ENCODE peak calls at places on chromosomes 12 and 14, in six cellular contexts. J is CD8-positive, alpha-beta T cell; A is pancreas; H is epithelial cell of esophagus; M is dorsolateral prefrontal cortex; Z is GM13976. V is an unnamed sample.

GRCh38 chr12:65362231-65362630 is 83.7 kb downstream of the MSRB3 start:
- DNase-seq in J (no peak), A (no peak), H (peak), M (no peak), Z (no peak), V (no peak)

GRCh38 chr14:69574266-69574953 is at the start of gene CCDC177:
- DNase-seq in J (peak), A (peak), H (peak), M (peak), Z (peak), V (peak)

GRCh38 chr12:9646794-9647622 is 22.5 kb upstream of the CLEC2D start:
- DNase-seq in J (no peak), A (no peak), H (peak), M (no peak), Z (no peak), V (no peak)

GRCh38 chr14:21723431-21724045 is 49.9 kb upstream of the OR4E1 start:
- DNase-seq in J (peak), A (no peak), H (peak), M (no peak), Z (peak), V (peak)

GRCh38 chr14:34049769-34050168 is 98.9 kb upstream of the EGLN3 start:
- DNase-seq in J (no peak), A (no peak), H (no peak), M (no peak), Z (no peak), V (no peak)

GRCh38 chr12:52942914-52943207 is 6.1 kb upstream of the KRT18 start:
- DNase-seq in J (no peak), A (no peak), H (no peak), M (no peak), Z (no peak), V (no peak)

GRCh38 chr12:11798856-11799530 is 149.5 kb downstream of the ETV6 start:
- DNase-seq in J (no peak), A (no peak), H (peak), M (no peak), Z (no peak), V (no peak)

GRCh38 chr12:5441497-5442236 is 9.8 kb downstream of the NTF3 start:
- DNase-seq in J (peak), A (no peak), H (no peak), M (no peak), Z (no peak), V (no peak)

GRCh38 chr12:108884116-108885012 is 4.5 kb downstream of the DAO start:
- DNase-seq in J (peak), A (peak), H (peak), M (no peak), Z (peak), V (peak)

GRCh38 chr14:95445676-95446075 is 70.8 kb downstream of the SYNE3 start:
- DNase-seq in J (no peak), A (no peak), H (no peak), M (no peak), Z (no peak), V (no peak)

GRCh38 chr12:52243774-52244614 is 11.0 kb downstream of the KRT7 start:
- DNase-seq in J (peak), A (peak), H (peak), M (peak), Z (peak), V (peak)

GRCh38 chr14:31510222-31510621 is 22.4 kb upstream of the GPR33 start:
- DNase-seq in J (no peak), A (no peak), H (peak), M (no peak), Z (peak), V (peak)

GRCh38 chr14:101175731-101176534 is 272.4 kb upstream of the RTL1 start:
- DNase-seq in J (no peak), A (no peak), H (no peak), M (no peak), Z (no peak), V (peak)

GRCh38 chr14:75875958-75876357 is 105.8 kb downstream of the TGFB3 start:
- DNase-seq in J (no peak), A (no peak), H (peak), M (no peak), Z (peak), V (peak)

GRCh38 chr14:53952533-53952932 is 4.1 kb downstream of the BMP4 start:
- DNase-seq in J (no peak), A (no peak), H (no peak), M (no peak), Z (no peak), V (no peak)

GRCh38 chr12:16531623-16532022 is 74.3 kb downstream of the LMO3 start:
- DNase-seq in J (no peak), A (no peak), H (peak), M (no peak), Z (no peak), V (no peak)

GRCh38 chr12:93785262-93786010 is 108.3 kb downstream of the CRADD start:
- DNase-seq in J (peak), A (no peak), H (peak), M (no peak), Z (no peak), V (no peak)

GRCh38 chr12:100970894-100971293 is 176.3 kb downstream of the ANO4 start:
- DNase-seq in J (no peak), A (no peak), H (no peak), M (no peak), Z (no peak), V (no peak)

GRCh38 chr14:75794615-75795038 is 133.6 kb downstream of the TTLL5 start:
- DNase-seq in J (no peak), A (no peak), H (peak), M (no peak), Z (no peak), V (no peak)

GRCh38 chr12:114995891-114996290 is 311.9 kb upstream of the TBX3 start:
- DNase-seq in J (no peak), A (no peak), H (no peak), M (no peak), Z (no peak), V (no peak)

GRCh38 chr14:35532783-35533356 is 1.1 kb upstream of the INSM2 start:
- DNase-seq in J (no peak), A (no peak), H (no peak), M (no peak), Z (no peak), V (no peak)

GRCh38 chr12:122825773-122826724 is 9.2 kb upstream of the HIP1R start:
- DNase-seq in J (no peak), A (no peak), H (peak), M (no peak), Z (no peak), V (no peak)

GRCh38 chr12:50257226-50258166 is 25.8 kb downstream of the LIMA1 start:
- DNase-seq in J (no peak), A (no peak), H (peak), M (no peak), Z (no peak), V (no peak)

GRCh38 chr14:50342211-50343080 is 30.3 kb downstream of the DMAC2L start:
- DNase-seq in J (peak), A (no peak), H (peak), M (peak), Z (peak), V (peak)

GRCh38 chr12:47838286-47838931 is 18.7 kb upstream of the HDAC7 start:
- DNase-seq in J (peak), A (no peak), H (peak), M (no peak), Z (no peak), V (no peak)

GRCh38 chr12:24499151-24500146 is 449.5 kb downstream of the BCAT1 start:
- DNase-seq in J (no peak), A (no peak), H (peak), M (no peak), Z (no peak), V (no peak)

DNA sequence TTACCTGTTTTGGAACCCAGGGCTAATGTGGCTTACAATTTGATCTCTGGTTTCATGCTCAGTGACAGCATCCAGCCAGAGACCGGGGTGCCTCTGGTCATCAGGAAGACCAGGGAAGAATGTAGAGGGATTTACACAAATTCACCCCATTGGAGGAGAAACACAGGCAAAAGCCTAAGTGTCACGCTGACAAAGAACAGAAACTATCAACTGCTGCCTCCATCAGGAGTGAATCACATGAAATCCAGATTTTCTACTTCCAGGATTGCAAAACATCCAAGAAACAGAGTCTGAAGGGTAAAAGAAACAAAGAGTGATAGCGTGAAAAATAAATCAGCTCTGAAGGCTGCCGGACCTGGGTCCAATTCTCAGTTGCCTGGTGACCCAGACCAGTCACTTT is 136.1 kb upstream of the MAP1LC3B2 start:
- DNase-seq in J (no peak), A (no peak), H (peak), M (no peak), Z (no peak), V (no peak)
- TF ChIP-seq CTCF in J (no peak), A (no peak), H (no peak), M (no peak), Z (no peak), V (no peak)

DNA sequence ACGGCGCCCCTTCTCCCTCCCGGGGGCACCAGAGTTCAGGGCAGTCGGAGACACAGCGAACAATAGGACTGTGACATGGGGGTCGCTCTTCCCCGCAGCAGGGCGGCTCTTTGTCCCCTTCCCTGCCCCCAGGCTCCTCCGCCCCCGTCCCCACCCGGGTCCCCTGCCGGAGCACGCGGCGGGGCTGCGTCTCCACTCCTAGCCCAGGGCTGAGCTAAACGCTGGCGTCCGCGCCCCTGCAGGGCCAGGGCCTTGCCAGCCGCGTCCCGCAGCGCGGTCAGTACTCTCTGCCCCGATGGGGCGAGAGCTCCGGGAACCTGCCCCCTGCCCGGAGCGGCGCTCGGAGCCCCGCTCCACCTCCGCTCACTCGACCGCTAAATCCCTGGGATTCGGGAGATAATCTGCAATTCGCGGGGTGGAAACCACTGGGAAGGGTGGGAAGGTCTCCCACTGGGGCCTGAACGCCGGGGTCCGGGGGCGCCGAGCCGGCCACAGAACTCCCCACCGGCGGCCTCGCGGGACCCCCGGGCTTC is 825 bp upstream of the CCDC85C start:
- DNase-seq in J (no peak), A (peak), H (peak), M (no peak), Z (no peak), V (no peak)
- TF ChIP-seq CTCF in J (no peak), A (no peak), H (no peak), M (no peak), Z (no peak), V (no peak)

DNA sequence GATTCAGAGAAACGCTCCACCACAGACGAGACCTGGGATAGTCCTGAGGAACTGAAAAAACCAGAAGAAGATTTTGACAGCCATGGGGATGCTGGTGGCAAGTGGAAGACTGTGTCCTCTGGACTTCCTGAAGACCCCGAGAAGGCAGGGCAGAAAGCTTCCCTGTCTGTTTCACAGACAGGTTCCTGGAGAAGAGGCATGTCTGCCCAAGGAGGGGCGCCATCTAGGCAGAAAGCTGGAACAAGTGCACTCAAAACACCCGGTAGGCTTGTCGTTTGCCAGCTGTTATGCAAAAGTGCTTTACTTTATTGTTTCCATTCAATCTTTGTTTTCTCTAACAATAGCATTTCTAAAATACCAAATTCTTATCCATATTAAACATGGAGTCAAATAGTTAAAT is 287.3 kb downstream of the NAV3 start:
- DNase-seq in J (no peak), A (no peak), H (no peak), M (no peak), Z (no peak), V (no peak)
- TF ChIP-seq CTCF in J (no peak), A (no peak), H (no peak), M (no peak), Z (no peak), V (no peak)

GRCh38 chr14:100072783-100073346 is 7.6 kb downstream of the EVL start:
- DNase-seq in J (peak), A (no peak), H (peak), M (no peak), Z (peak), V (peak)
- TF ChIP-seq CTCF in J (peak), A (no peak), H (peak), M (no peak), Z (peak), V (peak)

GRCh38 chr12:113870890-113871289 is 95.2 kb downstream of the RBM19 start:
- DNase-seq in J (no peak), A (no peak), H (no peak), M (no peak), Z (no peak), V (no peak)

GRCh38 chr12:113866496-113866895 is 99.6 kb downstream of the RBM19 start:
- DNase-seq in J (no peak), A (no peak), H (no peak), M (no peak), Z (no peak), V (no peak)

GRCh38 chr12:113868365-113868764 is 97.8 kb downstream of the RBM19 start:
- DNase-seq in J (no peak), A (no peak), H (no peak), M (no peak), Z (no peak), V (no peak)

GRCh38 chr12:113870035-113870434 is 96.1 kb downstream of the RBM19 start:
- DNase-seq in J (no peak), A (no peak), H (no peak), M (peak), Z (no peak), V (no peak)

DNA sequence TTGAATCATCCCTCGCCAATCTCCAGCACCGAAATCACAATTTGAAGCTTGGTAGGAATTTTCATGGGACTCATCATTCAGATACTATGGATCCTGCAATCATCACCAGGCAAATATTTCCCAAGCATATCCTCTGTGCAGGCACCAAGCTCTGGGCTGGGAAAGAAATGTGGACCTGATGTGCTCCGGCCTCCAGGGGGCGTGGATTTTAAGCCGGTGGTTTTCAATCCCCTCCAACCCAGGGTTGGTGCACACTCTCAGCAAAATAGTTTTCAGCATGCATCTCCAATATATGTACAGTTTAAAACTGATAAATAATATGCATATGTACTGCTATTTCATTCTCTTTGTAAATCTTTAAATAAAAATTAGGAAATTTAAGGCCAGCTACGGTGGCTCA is 98.9 kb downstream of the RBM19 start:
- DNase-seq in J (no peak), A (no peak), H (peak), M (no peak), Z (no peak), V (no peak)
- TF ChIP-seq CTCF in J (no peak), A (no peak), H (peak), M (no peak), Z (no peak), V (no peak)

DNA sequence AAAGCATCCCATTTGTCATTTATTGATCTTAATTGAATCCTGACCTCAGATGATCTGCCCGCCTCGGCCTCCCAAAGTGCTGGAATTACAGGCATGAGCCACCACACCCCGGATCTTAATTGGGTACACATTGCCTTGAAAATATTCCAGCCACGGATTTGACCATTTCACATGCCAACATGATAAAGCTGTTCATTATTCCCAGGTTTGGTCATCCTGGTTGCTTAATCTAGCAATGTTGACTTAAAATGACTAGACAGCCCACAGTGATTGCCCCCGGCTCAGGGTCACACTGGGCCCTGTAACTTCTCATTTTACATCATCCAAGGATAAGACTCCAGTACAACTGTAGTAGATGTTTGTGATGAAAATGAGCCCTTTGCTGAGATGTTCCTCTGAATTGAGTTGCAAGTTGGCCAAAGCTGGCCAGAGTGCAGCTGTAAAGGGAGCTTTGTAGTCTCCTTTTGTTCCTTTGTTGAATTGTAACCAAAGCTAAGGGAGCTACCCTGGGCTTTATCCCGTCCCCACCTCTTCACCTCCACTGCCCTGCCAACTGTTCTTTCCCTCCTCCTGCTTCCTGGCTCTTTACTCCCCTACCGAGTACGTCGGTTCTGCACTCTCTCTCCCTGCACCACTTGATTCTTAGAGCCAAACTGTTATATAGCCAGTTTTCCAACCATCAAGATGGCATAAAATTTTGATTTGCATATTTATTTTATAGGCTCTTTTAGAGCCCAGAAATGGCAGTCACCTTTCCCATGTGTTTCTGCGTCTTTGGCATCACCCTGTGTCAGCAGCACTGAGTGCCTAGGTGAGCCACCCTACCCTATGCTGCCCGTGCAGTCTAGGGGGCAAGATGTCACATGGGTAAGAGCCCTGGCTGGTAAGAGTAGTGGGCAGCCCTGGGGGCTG is 141.3 kb upstream of the HIF1A start:
- DNase-seq in J (no peak), A (no peak), H (peak), M (no peak), Z (no peak), V (no peak)
- TF ChIP-seq CTCF in J (no peak), A (no peak), H (no peak), M (no peak), Z (no peak), V (no peak)

DNA sequence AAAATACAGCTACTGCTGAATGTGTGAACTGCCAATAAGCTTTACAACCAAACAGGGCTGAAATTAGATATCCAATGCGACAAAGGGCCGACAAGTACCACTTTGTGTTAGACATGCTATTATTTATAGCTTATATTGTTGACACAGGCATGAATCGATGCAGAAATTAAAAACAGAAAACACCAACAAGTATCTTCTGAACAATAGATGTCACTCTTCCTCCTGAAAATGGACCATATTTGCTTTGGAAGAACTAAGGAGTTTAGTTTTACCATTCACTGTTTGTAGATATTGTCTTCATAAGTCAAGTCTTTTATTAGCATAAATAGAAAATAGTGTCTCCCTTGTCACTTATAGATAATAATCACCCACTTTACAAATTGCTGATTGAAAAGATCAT is 86.5 kb downstream of the LRIG3 start:
- DNase-seq in J (no peak), A (no peak), H (peak), M (no peak), Z (no peak), V (no peak)
- TF ChIP-seq CTCF in J (no peak), A (no peak), H (peak), M (peak), Z (no peak), V (no peak)

DNA sequence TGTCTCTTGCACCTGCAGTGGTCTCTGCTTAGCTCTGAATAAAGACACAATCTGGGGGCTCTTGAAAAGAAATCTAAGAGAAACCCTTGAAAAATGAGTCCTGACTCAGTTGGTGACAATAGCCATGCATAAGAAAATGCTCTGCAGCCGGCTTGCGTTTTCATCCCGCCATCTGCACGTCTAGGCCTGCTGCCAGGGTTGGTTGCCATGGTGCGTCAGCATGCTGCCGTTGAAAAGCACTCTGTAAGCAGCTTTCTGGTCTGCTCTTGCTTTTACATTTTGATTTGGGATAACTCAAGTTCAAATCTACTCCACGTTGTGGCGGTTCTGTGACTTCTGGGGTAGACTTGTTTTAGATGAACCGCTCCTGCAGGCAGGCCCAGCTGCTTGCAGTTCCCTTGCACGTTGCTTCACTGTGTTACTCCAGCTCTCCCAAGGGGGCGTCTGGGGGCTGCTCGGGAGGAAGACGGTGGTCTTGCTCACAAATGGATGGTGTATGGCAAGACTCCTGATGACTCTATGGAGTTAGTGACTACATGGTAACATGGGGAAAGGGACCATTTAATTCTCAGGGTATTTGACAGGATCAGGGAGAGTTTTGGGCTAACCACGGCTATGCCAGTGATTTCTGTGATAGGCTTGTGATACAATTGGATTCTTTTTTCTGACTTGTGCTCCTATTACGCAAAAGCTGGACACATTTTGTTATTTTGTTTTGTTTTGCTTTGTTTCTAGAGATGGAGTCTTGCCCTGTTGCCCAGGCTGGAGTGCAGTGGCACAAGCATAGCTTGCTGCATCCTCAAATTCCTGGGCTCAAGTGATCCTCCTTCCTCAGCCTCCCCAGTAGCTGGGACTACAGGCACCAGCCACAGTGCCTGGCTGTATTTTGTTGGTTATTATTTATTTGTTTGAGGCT is 15.8 kb downstream of the WNT5B start:
- DNase-seq in J (no peak), A (peak), H (peak), M (peak), Z (no peak), V (no peak)
- TF ChIP-seq CTCF in J (no peak), A (no peak), H (no peak), M (no peak), Z (no peak), V (no peak)